ENCODE peak calls at places on chromosomes 11 and 22, in five cellular contexts. Y, V, S, D and J are unnamed samples.

GRCh38 chr22:47209077-47209514 is 446.6 kb downstream of the TBC1D22A start:
- DNase-seq in Y (no peak), V (no peak), S (peak; percentile 18), D (no peak), J (no peak)

GRCh38 chr11:67379061-67380058 is 6.0 kb upstream of the CLCF1 start:
- DNase-seq in Y (peak; percentile 41), V (no peak), S (no peak), D (no peak), J (no peak)

GRCh38 chr11:45110562-45110961 is 35.9 kb upstream of the PRDM11 start:
- DNase-seq in Y (no peak), V (peak; percentile 64), S (peak; percentile 68), D (no peak), J (no peak)

GRCh38 chr11:2318123-2318522 is 16.3 kb downstream of the TSPAN32 start:
- DNase-seq in Y (no peak), V (no peak), S (no peak), D (no peak), J (no peak)

GRCh38 chr11:93659841-93660240 is 1.6 kb upstream of the CEP295 start:
- DNase-seq in Y (no peak), V (no peak), S (peak; percentile 36), D (no peak), J (no peak)

GRCh38 chr11:34570584-34570983 is 50.3 kb upstream of the EHF start:
- DNase-seq in Y (no peak), V (no peak), S (peak; percentile 8), D (no peak), J (no peak)

GRCh38 chr22:46701262-46701661 is 36.8 kb downstream of the CERK start:
- DNase-seq in Y (no peak), V (no peak), S (no peak), D (no peak), J (no peak)

GRCh38 chr11:17266781-17267180 is 9.8 kb upstream of the NUCB2 start:
- DNase-seq in Y (no peak), V (no peak), S (no peak), D (no peak), J (no peak)

GRCh38 chr22:19068784-19069271 is 53.4 kb downstream of the DGCR2 start:
- DNase-seq in Y (no peak), V (no peak), S (no peak), D (no peak), J (peak; percentile 34)

DNA sequence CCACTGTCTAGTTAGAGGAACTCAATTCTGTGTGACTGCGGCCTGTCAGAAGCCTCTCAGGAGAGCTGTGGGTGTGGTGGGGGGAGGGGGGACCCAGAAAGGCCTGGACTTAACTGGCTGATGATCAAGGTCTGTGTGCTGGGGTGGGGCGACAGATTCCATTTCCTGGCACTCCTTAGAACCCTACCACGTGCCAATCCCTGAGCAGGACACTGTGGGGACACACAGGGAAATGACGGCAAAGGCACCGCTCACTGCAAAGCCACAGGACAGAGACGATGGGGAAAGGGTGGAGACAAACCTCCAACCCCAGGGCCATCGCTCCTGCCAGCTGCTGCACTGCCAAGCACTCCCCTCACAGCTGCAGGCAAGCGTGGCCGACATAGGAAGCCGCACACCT is 58.4 kb upstream of the BID start:
- DNase-seq in Y (peak; percentile 78), V (no peak), S (no peak), D (no peak), J (no peak)
- H3K4me1 ChIP-seq in Y (peaks cover 16% of the 10 kb centered on the region), V (no peaks in the 10 kb centered on the region), S (no peaks in the 10 kb centered on the region), D (peaks cover 6% of the 10 kb centered on the region), J (peaks cover 52% of the 10 kb centered on the region)

GRCh38 chr11:78022397-78023396 is at the start of gene KCTD14:
- DNase-seq in Y (peak; percentile 77), V (no peak), S (no peak), D (no peak), J (no peak)

GRCh38 chr11:78019808-78020207 is 3.3 kb downstream of the KCTD14 start:
- DNase-seq in Y (no peak), V (no peak), S (peak; percentile 23), D (no peak), J (no peak)

GRCh38 chr11:78020248-78020647 is 2.8 kb downstream of the KCTD14 start:
- DNase-seq in Y (no peak), V (no peak), S (no peak), D (no peak), J (no peak)

GRCh38 chr11:78025378-78025777 is 2.3 kb upstream of the KCTD14 start:
- DNase-seq in Y (no peak), V (no peak), S (no peak), D (no peak), J (no peak)

DNA sequence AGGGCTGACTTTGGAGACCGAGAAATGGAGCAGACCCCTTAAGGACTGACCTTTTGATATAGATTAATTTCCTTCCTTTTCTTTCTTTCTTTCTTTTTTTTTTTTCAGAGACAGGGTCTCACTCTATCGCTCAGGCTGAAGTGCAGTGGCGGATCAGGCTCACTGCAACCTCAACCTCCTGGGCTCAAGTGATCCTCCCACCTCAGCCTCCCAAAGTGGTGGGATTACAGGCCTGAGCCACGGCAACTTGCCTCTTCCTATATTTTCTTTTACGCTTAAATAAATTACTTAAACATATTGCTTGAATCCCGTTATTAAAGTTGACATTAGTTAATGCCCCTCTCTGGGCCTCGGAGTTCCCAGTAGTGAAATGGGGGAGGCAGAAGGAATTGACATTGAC is 350 bp upstream of the KCTD14 start:
- DNase-seq in Y (no peak), V (no peak), S (no peak), D (no peak), J (no peak)
- H3K4me3 ChIP-seq in Y (no peak overlapping the region), V (no peak overlapping the region), S (no peak overlapping the region), D (no peak overlapping the region), J (peak overlapping the region; percentile 56)

DNA sequence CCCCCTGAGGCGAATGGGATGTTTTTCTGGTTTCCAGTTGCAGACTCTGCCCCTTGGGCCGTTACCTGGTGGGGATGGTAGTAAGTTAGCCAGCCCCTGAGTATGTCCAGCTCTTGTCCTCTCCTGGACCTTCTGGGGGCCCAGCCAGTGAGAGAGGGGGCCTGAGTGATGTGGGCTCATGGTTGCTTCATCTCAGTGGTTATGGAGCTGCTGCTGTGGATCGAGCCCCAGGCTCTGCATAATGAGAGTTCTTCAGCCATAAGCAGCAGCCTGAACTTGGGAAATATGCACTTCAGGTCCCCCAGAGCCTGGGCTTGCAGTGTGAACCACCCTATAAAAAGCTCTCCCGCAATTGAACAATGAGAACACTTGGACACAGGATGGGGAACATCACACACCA is 5.9 kb downstream of the TMPRSS13 start:
- DNase-seq in Y (no peak), V (no peak), S (no peak), D (no peak), J (no peak)
- H3K4me1 ChIP-seq in Y (no peaks in the 10 kb centered on the region), V (no peaks in the 10 kb centered on the region), S (no peaks in the 10 kb centered on the region), D (peaks cover 2% of the 10 kb centered on the region), J (no peaks in the 10 kb centered on the region)

DNA sequence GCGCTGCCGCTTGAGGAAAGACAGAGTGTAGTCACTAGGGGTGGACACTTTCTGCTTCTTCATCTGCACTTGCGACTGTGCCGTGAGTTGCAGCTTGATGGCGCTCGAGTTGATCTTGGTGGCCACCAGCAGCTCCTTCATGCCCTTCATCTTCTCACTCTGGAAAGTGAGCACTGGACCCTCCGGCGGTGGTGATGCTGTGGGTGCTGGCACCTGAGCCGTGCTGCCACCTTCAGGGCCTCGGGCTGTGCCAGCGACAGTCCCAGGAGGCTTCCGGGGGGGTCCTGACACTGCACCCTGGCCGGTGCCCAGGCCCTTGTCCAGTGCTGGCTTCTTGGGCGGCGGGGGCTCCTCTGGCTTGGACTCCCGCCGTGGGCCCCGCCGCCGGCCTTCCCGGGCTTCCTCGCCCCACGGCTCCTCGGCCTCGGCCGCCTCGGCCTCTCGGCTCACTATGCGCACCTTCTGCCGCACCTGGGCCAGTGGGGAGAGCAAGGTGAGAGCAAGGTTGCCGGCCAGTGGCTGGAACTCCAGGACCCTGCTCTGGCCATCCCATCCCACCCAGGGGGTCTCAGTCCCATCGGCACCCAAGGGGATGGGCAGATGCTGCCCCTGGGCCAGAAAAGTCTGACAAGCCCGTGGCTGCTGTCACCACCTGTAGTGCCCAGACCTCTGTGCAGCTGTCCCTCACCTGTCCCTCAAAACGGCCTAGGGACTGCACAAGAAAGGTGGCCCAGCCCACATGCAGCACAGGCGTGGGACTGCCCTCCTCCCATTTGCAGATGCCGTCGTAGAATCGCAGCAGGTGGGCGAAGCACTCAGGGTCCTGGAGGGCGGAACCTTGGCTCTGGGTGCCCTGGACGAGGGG is 1.6 kb upstream of the MAP4K2 start:
- DNase-seq in Y (no peak), V (no peak), S (no peak), D (no peak), J (no peak)
- H3K4me3 ChIP-seq in Y (no peak overlapping the region), V (no peak overlapping the region), S (no peak overlapping the region), D (no peak overlapping the region), J (peak overlapping the region; percentile 63)

DNA sequence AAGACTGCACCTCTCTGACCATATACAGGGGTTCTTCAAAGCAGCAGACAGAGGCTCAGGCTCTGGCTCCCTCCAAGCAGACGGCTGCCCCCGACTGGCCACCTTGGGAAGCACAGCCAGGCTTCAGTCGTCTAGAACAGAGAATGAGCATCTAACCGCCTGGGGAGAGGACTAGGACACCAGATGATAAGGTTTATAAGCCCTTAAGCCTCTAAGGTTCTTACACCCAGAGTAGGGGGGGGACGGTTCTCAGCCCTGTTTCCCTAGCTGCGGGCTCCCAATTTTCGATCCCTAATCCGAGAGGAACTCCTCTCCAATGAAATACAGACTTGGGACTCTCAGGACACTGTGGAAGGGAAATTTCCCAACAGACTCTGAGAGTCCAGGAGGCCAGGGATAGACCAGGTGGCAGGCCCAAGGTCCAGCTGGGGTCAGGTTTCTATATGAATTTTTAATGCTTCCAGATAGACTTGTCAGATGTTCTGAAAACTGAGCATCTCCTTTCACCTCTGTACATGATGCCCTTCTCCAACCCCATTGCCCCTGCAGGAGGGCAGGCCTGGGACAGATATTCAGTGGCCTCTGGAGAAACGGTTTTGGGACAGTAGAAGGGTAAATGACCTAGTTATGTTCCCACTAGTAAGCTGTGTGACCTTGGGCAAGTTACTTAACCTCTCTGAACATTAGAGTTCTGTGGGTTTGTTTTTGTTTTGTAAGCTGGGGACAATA is 20.2 kb downstream of the RTN4RL2 start:
- DNase-seq in Y (peak; percentile 86), V (peak; percentile 46), S (peak; percentile 25), D (peak; percentile 46), J (peak; percentile 79)
- H3K4me1 ChIP-seq in Y (peaks cover 32% of the 10 kb centered on the region), V (peaks cover 9% of the 10 kb centered on the region), S (no peaks in the 10 kb centered on the region), D (peaks cover 7% of the 10 kb centered on the region), J (peaks cover 29% of the 10 kb centered on the region)